ENCODE peak calls at places on chromosomes 16 and 17, in seven cellular contexts. T is cardiac muscle cell, U is neural progenitor cell, R is uterus, V is hepatocyte, G is aorta, S is psoas muscle. N is an unnamed sample.

GRCh38 chr16:73202176-73202729 is 154.3 kb upstream of the ZFHX3 start:
- DNase-seq in V (peak), S (peak), U (no peak), R (peak), T (peak), G (no peak), N (no peak)

GRCh38 chr17:81813861-81814683 is 10.1 kb downstream of the GCGR start:
- DNase-seq in R (no peak), T (no peak), U (no peak), V (no peak), G (no peak), S (no peak), N (no peak)

GRCh38 chr17:8709006-8709405 is 35.6 kb downstream of the CCDC42 start:
- DNase-seq in R (no peak), T (no peak), G (no peak), V (no peak), S (no peak), U (no peak), N (no peak)

GRCh38 chr17:81909966-81910839 is 996 bp downstream of the PCYT2 start:
- DNase-seq in S (no peak), T (no peak), R (no peak), U (peak), V (peak), G (no peak), N (no peak)

GRCh38 chr17:80477647-80478478 is 1.5 kb upstream of the NPTX1 start:
- DNase-seq in G (no peak), R (peak), V (peak), S (no peak), U (peak), T (peak), N (peak)

GRCh38 chr16:51133691-51134090 is 17.4 kb downstream of the SALL1 start:
- DNase-seq in S (no peak), T (no peak), R (no peak), V (no peak), U (peak), G (no peak), N (no peak)

GRCh38 chr16:8996891-8997290 is 33.2 kb upstream of the USP7 start:
- DNase-seq in S (no peak), T (no peak), G (no peak), R (no peak), V (no peak), U (no peak), N (no peak)

GRCh38 chr17:74981979-74982662 is 5.3 kb upstream of the CDR2L start:
- DNase-seq in V (peak), R (peak), T (peak), U (peak), G (peak), S (peak), N (no peak)

GRCh38 chr17:20191066-20191465 is 181.9 kb downstream of the SPECC1 start:
- DNase-seq in S (no peak), R (no peak), V (no peak), U (no peak), G (no peak), T (peak), N (no peak)

GRCh38 chr16:79932564-79932963 is 332.0 kb upstream of the MAF start:
- DNase-seq in S (no peak), T (no peak), V (peak), R (no peak), G (no peak), U (no peak), N (no peak)

GRCh38 chr17:83194761-83195329 is 115.4 kb downstream of the METRNL start:
- DNase-seq in V (no peak), G (peak), U (no peak), T (no peak), R (no peak), S (peak), N (no peak)

GRCh38 chr17:44308865-44309264 is 464 bp downstream of the RUNDC3A start:
- DNase-seq in R (no peak), V (no peak), T (no peak), U (no peak), G (no peak), S (no peak), N (no peak)

GRCh38 chr17:19958023-19958422 is 19.6 kb downstream of the AKAP10 start:
- DNase-seq in R (no peak), U (peak), V (peak), T (peak), G (no peak), S (no peak), N (no peak)

GRCh38 chr17:61467416-61468262 is 15.4 kb downstream of the TBX4 start:
- DNase-seq in U (peak), V (no peak), T (peak), S (no peak), G (peak), R (peak), N (no peak)

GRCh38 chr17:2094891-2095535 is 40.1 kb downstream of the HIC1 start:
- DNase-seq in R (peak), T (peak), S (no peak), V (peak), U (peak), G (peak), N (no peak)

GRCh38 chr17:74833501-74834361 is 26.0 kb downstream of the GRIN2C start:
- DNase-seq in G (peak), S (peak), U (peak), R (no peak), T (no peak), V (no peak), N (peak)

GRCh38 chr16:2146739-2147138 is 1.7 kb upstream of the RAB26 start:
- DNase-seq in T (no peak), G (no peak), V (no peak), R (no peak), S (no peak), U (no peak), N (no peak)

GRCh38 chr17:68301438-68301959 is 10.2 kb downstream of the ARSG start:
- DNase-seq in U (peak), G (no peak), R (no peak), T (no peak), V (no peak), S (no peak), N (no peak)

GRCh38 chr16:87945351-87946042 is 5.7 kb upstream of the BANP start:
- DNase-seq in S (peak), V (peak), R (peak), T (peak), G (peak), U (peak), N (no peak)

GRCh38 chr17:1773755-1774181 is 11.9 kb downstream of the SERPINF1 start:
- DNase-seq in T (peak), S (no peak), U (no peak), G (no peak), R (peak), V (no peak), N (peak)

GRCh38 chr17:79927136-79927661 is 88.0 kb upstream of the CBX4 start:
- DNase-seq in U (no peak), S (no peak), T (no peak), G (no peak), R (no peak), V (peak), N (no peak)

GRCh38 chr17:35898283-35899070 is 18.3 kb upstream of the CCL5 start:
- DNase-seq in T (peak), G (no peak), S (no peak), V (no peak), U (no peak), R (no peak), N (no peak)

GRCh38 chr16:28131210-28131609 is 67.7 kb upstream of the GSG1L start:
- DNase-seq in T (no peak), U (no peak), S (no peak), G (no peak), V (no peak), R (no peak), N (no peak)

GRCh38 chr17:8148560-8148959 is 3.6 kb downstream of the PER1 start:
- DNase-seq in R (no peak), U (no peak), G (no peak), T (no peak), S (no peak), V (no peak), N (no peak)

GRCh38 chr16:19389246-19389645 is 28.4 kb upstream of the TMC5 start:
- DNase-seq in S (no peak), V (peak), G (no peak), T (peak), U (peak), R (no peak), N (no peak)

GRCh38 chr16:28107232-28107631 is 43.7 kb upstream of the GSG1L start:
- DNase-seq in T (no peak), S (no peak), R (no peak), V (no peak), U (no peak), G (no peak), N (no peak)

GRCh38 chr17:16456770-16457316 is 35.1 kb downstream of the LRRC75A start:
- DNase-seq in U (peak), R (no peak), T (peak), S (no peak), V (no peak), G (no peak), N (no peak)

GRCh38 chr16:89268987-89269735 is 51.7 kb downstream of the ZNF778 start:
- DNase-seq in T (peak), G (no peak), U (no peak), V (no peak), R (no peak), S (peak), N (no peak)

GRCh38 chr17:1755252-1755992 is 6.4 kb upstream of the SERPINF1 start:
- DNase-seq in G (no peak), U (no peak), R (no peak), T (no peak), V (no peak), S (no peak), N (no peak)

GRCh38 chr17:76725580-76726230 is 701 bp downstream of the JMJD6 start:
- DNase-seq in R (peak), U (no peak), V (peak), G (peak), T (peak), S (peak), N (peak)

GRCh38 chr17:32021618-32021955 is 14.4 kb downstream of the LRRC37B start:
- DNase-seq in U (no peak), S (no peak), T (no peak), R (no peak), G (no peak), V (no peak), N (no peak)

GRCh38 chr16:54473201-54473993 is 186.8 kb upstream of the IRX3 start:
- DNase-seq in R (no peak), T (no peak), V (no peak), S (no peak), G (no peak), U (no peak), N (no peak)

GRCh38 chr17:62965649-62966425 is at the start of gene TANC2:
- DNase-seq in G (peak), R (peak), S (peak), T (peak), U (peak), V (peak), N (peak)

GRCh38 chr16:88512728-88513674 is 57.2 kb upstream of the ZC3H18 start:
- DNase-seq in R (no peak), T (peak), S (no peak), G (no peak), V (peak), U (no peak), N (no peak)

GRCh38 chr17:36947922-36948716 is 635 bp upstream of the AATF start:
- DNase-seq in S (no peak), T (no peak), G (no peak), V (no peak), R (no peak), U (no peak), N (no peak)

GRCh38 chr17:7897773-7898172 is 9.2 kb downstream of the CHD3 start:
- DNase-seq in U (no peak), G (no peak), S (no peak), V (peak), R (no peak), T (peak), N (no peak)

GRCh38 chr17:29176500-29177351 is 3.5 kb downstream of the MYO18A start:
- DNase-seq in G (no peak), R (peak), V (peak), T (peak), U (peak), S (peak), N (peak)

GRCh38 chr16:31700530-31701388 is 172.8 kb upstream of the ZNF267 start:
- DNase-seq in U (peak), S (peak), G (peak), T (peak), V (peak), R (peak), N (peak)

GRCh38 chr16:1918312-1918889 is at the start of gene HS3ST6:
- DNase-seq in T (no peak), G (no peak), U (peak), V (no peak), R (no peak), S (no peak), N (no peak)

DNA sequence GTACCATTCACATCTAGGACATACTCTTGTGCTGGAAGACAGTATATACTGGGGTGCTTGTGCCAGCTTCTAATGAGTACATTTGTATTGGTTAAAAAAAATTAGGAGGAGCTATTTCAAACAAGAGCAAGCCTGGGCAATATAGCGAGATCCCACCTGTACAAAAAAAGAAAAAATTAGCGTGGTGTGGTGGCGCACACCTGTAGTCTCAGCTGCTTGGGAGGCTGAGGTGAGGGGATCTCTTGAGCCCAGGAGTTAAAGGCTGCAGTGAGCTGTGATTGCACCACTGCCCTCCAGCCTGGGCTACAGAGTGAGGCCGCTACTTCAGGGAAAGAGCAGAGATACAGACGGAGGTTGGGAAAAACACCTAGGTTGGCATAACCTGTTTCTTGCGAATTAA is 1.2 kb downstream of the MRTFB start:
- DNase-seq in T (no peak), U (no peak), R (no peak), G (no peak), V (no peak), S (no peak), N (no peak)
- H3K4me3 ChIP-seq in T (peak), U (peak), R (peak), G (no peak), V (peak), S (peak), N (peak)

GRCh38 chr16:69197573-69197972 is 10.6 kb downstream of the SNTB2 start:
- DNase-seq in R (no peak), U (no peak), T (no peak), V (no peak), S (no peak), G (no peak), N (no peak)
- H3K27ac ChIP-seq in R (peak), U (no peak), T (no peak), V (no peak), S (no peak), G (no peak), N (no peak)

GRCh38 chr17:6374271-6374691 is 60.6 kb downstream of the AIPL1 start:
- DNase-seq in T (no peak), V (peak), G (no peak), S (no peak), R (no peak), U (peak), N (no peak)
- H3K4me3 ChIP-seq in T (no peak), V (no peak), G (no peak), S (no peak), R (no peak), U (peak), N (no peak)

GRCh38 chr16:17368951-17369350 is 101.8 kb downstream of the XYLT1 start:
- DNase-seq in S (no peak), T (no peak), G (no peak), U (no peak), V (no peak), R (no peak), N (no peak)
- H3K27ac ChIP-seq in S (no peak), T (no peak), G (no peak), U (no peak), V (no peak), R (no peak), N (no peak)

GRCh38 chr16:84197487-84198128 is 6.7 kb downstream of the ADAD2 start:
- DNase-seq in U (no peak), R (no peak), G (no peak), S (no peak), T (no peak), V (no peak), N (no peak)

GRCh38 chr16:84199097-84199496 is 8.1 kb downstream of the ADAD2 start:
- DNase-seq in G (no peak), V (no peak), S (no peak), R (no peak), U (no peak), T (no peak), N (no peak)

GRCh38 chr16:84196727-84197486 is 6.0 kb downstream of the ADAD2 start:
- DNase-seq in U (no peak), T (no peak), S (no peak), G (no peak), R (no peak), V (no peak), N (no peak)

GRCh38 chr16:84198401-84198800 is 7.4 kb downstream of the ADAD2 start:
- DNase-seq in R (no peak), T (peak), V (no peak), S (no peak), U (no peak), G (no peak), N (no peak)

DNA sequence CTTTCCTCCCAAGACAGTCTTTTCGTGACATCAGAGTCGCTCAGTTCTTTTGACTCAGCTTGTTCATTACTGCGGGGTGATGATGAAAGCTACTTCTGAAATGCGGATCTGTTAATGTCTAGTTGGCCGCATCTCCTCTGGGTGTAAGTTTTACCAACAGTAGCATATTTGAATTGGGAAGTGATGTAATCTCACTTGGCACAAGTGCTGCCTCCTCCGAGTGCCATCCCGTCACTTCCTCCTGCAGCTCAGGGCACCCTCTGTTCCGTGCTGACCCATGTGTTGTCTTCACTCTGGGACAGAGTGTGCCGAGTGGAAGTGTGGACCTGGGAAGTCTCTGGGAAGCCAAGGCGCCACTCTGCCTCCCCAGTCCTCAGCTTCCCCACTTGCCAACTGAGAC is 8.9 kb downstream of the ADAD2 start:
- DNase-seq in R (no peak), U (no peak), V (no peak), S (no peak), T (peak), G (peak), N (peak)
- H3K4me3 ChIP-seq in R (no peak), U (no peak), V (no peak), S (no peak), T (no peak), G (no peak), N (no peak)

GRCh38 chr16:25048146-25048618 is 33.0 kb upstream of the ARHGAP17 start:
- DNase-seq in G (no peak), V (no peak), T (no peak), R (no peak), S (no peak), U (no peak), N (no peak)
- H3K27ac ChIP-seq in G (no peak), V (peak), T (no peak), R (peak), S (peak), U (no peak), N (peak)

GRCh38 chr17:66354472-66354871 is 52.1 kb downstream of the PRKCA start:
- DNase-seq in G (no peak), S (no peak), V (no peak), R (no peak), U (peak), T (no peak), N (no peak)

GRCh38 chr17:66349549-66350245 is 47.3 kb downstream of the PRKCA start:
- DNase-seq in T (no peak), S (no peak), G (no peak), U (no peak), R (no peak), V (no peak), N (peak)

GRCh38 chr17:66353937-66354401 is 51.6 kb downstream of the PRKCA start:
- DNase-seq in R (no peak), S (no peak), T (peak), U (no peak), V (no peak), G (no peak), N (no peak)

GRCh38 chr17:66351053-66351452 is 48.6 kb downstream of the PRKCA start:
- DNase-seq in T (no peak), G (peak), R (no peak), U (no peak), S (peak), V (no peak), N (no peak)

DNA sequence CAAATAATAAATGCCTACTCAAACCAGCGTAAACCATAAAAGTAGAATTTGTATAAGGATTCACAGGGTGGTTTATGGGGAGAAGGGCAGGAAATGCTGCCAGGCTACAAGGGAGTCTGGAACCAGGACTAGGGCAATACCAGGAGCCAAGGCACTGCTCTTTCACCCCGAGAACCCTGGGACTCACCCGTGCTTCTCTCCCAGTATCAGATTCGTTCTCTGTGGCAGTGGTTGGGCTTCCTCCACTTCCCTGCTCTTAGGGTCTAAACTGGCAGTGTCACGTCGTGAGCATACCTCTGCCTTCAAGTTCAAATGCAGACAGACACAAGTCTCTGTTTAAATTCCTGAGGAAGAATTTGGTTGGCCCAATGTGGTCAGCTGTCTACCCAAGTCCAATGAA is 49.3 kb downstream of the PRKCA start:
- DNase-seq in G (no peak), R (no peak), S (no peak), T (no peak), V (no peak), U (no peak), N (no peak)
- H3K4me3 ChIP-seq in G (no peak), R (no peak), S (no peak), T (no peak), V (no peak), U (no peak), N (no peak)

DNA sequence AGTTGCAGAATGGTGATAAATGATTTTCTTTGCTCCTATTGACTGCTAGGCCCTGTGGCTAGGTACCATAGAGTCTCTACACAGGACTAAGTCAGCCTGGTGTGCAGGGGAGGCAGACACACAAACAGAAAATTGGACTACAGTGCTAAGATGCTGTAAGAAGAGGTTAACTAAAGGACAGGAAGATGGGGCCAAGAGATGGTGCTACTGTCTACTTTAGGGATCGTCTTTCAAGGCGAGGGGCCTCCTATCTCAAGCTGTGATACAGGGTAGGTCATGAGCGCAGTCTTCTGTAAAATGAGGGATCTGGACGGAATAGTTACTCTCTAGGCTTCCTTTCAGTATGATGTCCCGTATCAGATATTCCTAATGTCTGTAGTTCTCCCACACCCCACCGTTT is 817 bp downstream of the NME1 start:
- DNase-seq in R (no peak), U (peak), G (no peak), V (no peak), T (peak), S (no peak), N (no peak)
- H3K27ac ChIP-seq in R (no peak), U (no peak), G (no peak), V (peak), T (peak), S (peak), N (peak)

N was measured in gastrocnemius medialis.